ENCODE peak calls at places on chromosomes 13 and 19, in six cellular contexts. One of them, this sample, is unnamed.

GRCh38 chr19:16051254-16052025 is 24.9 kb upstream of the TPM4 start:
- DNase-seq in ELF-1: peak; percentile 37
- DNase-seq in SJSA1: no peak
- DNase-seq in iris pigment epithelial cell: peak; percentile 48
- DNase-seq in tibial nerve: no peak
- DNase-seq in caudate nucleus: no peak
- DNase-seq in this sample: no peak

GRCh38 chr19:39390759-39391592 is at the start of the genes MED29 and PAF1:
- DNase-seq in ELF-1: peak; percentile 100
- DNase-seq in SJSA1: peak; percentile 99
- DNase-seq in iris pigment epithelial cell: peak; percentile 99
- DNase-seq in tibial nerve: peak; percentile 99
- DNase-seq in caudate nucleus: peak; percentile 94
- DNase-seq in this sample: peak; percentile 99

GRCh38 chr13:36436811-36437210 is 4.5 kb downstream of the CCNA1 start:
- DNase-seq in ELF-1: no peak
- DNase-seq in SJSA1: no peak
- DNase-seq in iris pigment epithelial cell: no peak
- DNase-seq in tibial nerve: no peak
- DNase-seq in caudate nucleus: no peak
- DNase-seq in this sample: no peak

GRCh38 chr19:21084343-21084742 is 2.3 kb downstream of the ZNF714 start:
- DNase-seq in ELF-1: no peak
- DNase-seq in SJSA1: no peak
- DNase-seq in iris pigment epithelial cell: peak; percentile 78
- DNase-seq in tibial nerve: no peak
- DNase-seq in caudate nucleus: no peak
- DNase-seq in this sample: no peak

GRCh38 chr13:39779337-39780270 is 124.1 kb downstream of the COG6 start:
- DNase-seq in ELF-1: no peak
- DNase-seq in SJSA1: peak; percentile 52
- DNase-seq in iris pigment epithelial cell: peak; percentile 79
- DNase-seq in tibial nerve: peak; percentile 21
- DNase-seq in caudate nucleus: no peak
- DNase-seq in this sample: peak; percentile 78

GRCh38 chr19:45716314-45717130 is 14.2 kb downstream of the FBXO46 start:
- DNase-seq in ELF-1: peak; percentile 51
- DNase-seq in SJSA1: no peak
- DNase-seq in iris pigment epithelial cell: no peak
- DNase-seq in tibial nerve: peak; percentile 35
- DNase-seq in caudate nucleus: peak; percentile 39
- DNase-seq in this sample: peak; percentile 22

GRCh38 chr13:19955873-19956559 is 2.5 kb upstream of the ZMYM2 start:
- DNase-seq in ELF-1: no peak
- DNase-seq in SJSA1: no peak
- DNase-seq in iris pigment epithelial cell: no peak
- DNase-seq in tibial nerve: no peak
- DNase-seq in caudate nucleus: no peak
- DNase-seq in this sample: no peak

GRCh38 chr19:44585371-44586141 is 27.8 kb upstream of the IGSF23 start:
- DNase-seq in ELF-1: no peak
- DNase-seq in SJSA1: no peak
- DNase-seq in iris pigment epithelial cell: peak; percentile 46
- DNase-seq in tibial nerve: no peak
- DNase-seq in caudate nucleus: no peak
- DNase-seq in this sample: peak; percentile 37

GRCh38 chr13:101673360-101674105 is 221.1 kb downstream of the ITGBL1 start:
- DNase-seq in ELF-1: no peak
- DNase-seq in SJSA1: no peak
- DNase-seq in iris pigment epithelial cell: peak; percentile 46
- DNase-seq in tibial nerve: no peak
- DNase-seq in caudate nucleus: no peak
- DNase-seq in this sample: no peak

GRCh38 chr13:44816701-44817684 is 172.3 kb downstream of the NUFIP1 start:
- DNase-seq in ELF-1: peak; percentile 32
- DNase-seq in SJSA1: no peak
- DNase-seq in iris pigment epithelial cell: peak; percentile 57
- DNase-seq in tibial nerve: no peak
- DNase-seq in caudate nucleus: no peak
- DNase-seq in this sample: no peak

GRCh38 chr13:28609381-28609780 is 49.5 kb upstream of the POMP start:
- DNase-seq in ELF-1: no peak
- DNase-seq in SJSA1: no peak
- DNase-seq in iris pigment epithelial cell: no peak
- DNase-seq in tibial nerve: no peak
- DNase-seq in caudate nucleus: no peak
- DNase-seq in this sample: no peak

GRCh38 chr19:12937243-12938053 is 961 bp upstream of the CALR start:
- DNase-seq in ELF-1: peak; percentile 49
- DNase-seq in SJSA1: peak; percentile 65
- DNase-seq in iris pigment epithelial cell: no peak
- DNase-seq in tibial nerve: peak; percentile 59
- DNase-seq in caudate nucleus: no peak
- DNase-seq in this sample: no peak

GRCh38 chr19:16380943-16381755 is 56.5 kb downstream of the KLF2 start:
- DNase-seq in ELF-1: no peak
- DNase-seq in SJSA1: no peak
- DNase-seq in iris pigment epithelial cell: no peak
- DNase-seq in tibial nerve: no peak
- DNase-seq in caudate nucleus: no peak
- DNase-seq in this sample: no peak

GRCh38 chr13:112042496-112042895 is 24.5 kb upstream of the SOX1 start:
- DNase-seq in ELF-1: no peak
- DNase-seq in SJSA1: no peak
- DNase-seq in iris pigment epithelial cell: no peak
- DNase-seq in tibial nerve: no peak
- DNase-seq in caudate nucleus: no peak
- DNase-seq in this sample: no peak

GRCh38 chr13:59501004-59501403 is 662.7 kb downstream of the DIAPH3 start:
- DNase-seq in ELF-1: no peak
- DNase-seq in SJSA1: no peak
- DNase-seq in iris pigment epithelial cell: no peak
- DNase-seq in tibial nerve: no peak
- DNase-seq in caudate nucleus: no peak
- DNase-seq in this sample: no peak

GRCh38 chr13:73717632-73718031 is 416.6 kb downstream of the KLF12 start:
- DNase-seq in ELF-1: no peak
- DNase-seq in SJSA1: no peak
- DNase-seq in iris pigment epithelial cell: peak; percentile 80
- DNase-seq in tibial nerve: no peak
- DNase-seq in caudate nucleus: no peak
- DNase-seq in this sample: peak; percentile 11

GRCh38 chr13:104034891-104035290 is 968.7 kb upstream of the SLC10A2 start:
- DNase-seq in ELF-1: no peak
- DNase-seq in SJSA1: no peak
- DNase-seq in iris pigment epithelial cell: no peak
- DNase-seq in tibial nerve: no peak
- DNase-seq in caudate nucleus: no peak
- DNase-seq in this sample: no peak

GRCh38 chr19:46953955-46954501 is 65.6 kb upstream of the NPAS1 start:
- DNase-seq in ELF-1: no peak
- DNase-seq in SJSA1: no peak
- DNase-seq in iris pigment epithelial cell: no peak
- DNase-seq in tibial nerve: no peak
- DNase-seq in caudate nucleus: no peak
- DNase-seq in this sample: no peak

GRCh38 chr19:10286803-10287737 is at the start of gene ICAM4:
- DNase-seq in ELF-1: peak; percentile 53
- DNase-seq in SJSA1: no peak
- DNase-seq in iris pigment epithelial cell: peak; percentile 70
- DNase-seq in tibial nerve: no peak
- DNase-seq in caudate nucleus: no peak
- DNase-seq in this sample: no peak

GRCh38 chr19:17765069-17765618 is 13.9 kb downstream of the FCHO1 start:
- DNase-seq in ELF-1: peak; percentile 66
- DNase-seq in SJSA1: no peak
- DNase-seq in iris pigment epithelial cell: no peak
- DNase-seq in tibial nerve: peak; percentile 38
- DNase-seq in caudate nucleus: no peak
- DNase-seq in this sample: peak; percentile 33

GRCh38 chr19:28468701-28469459 is 744.1 kb downstream of the UQCRFS1 start:
- DNase-seq in ELF-1: no peak
- DNase-seq in SJSA1: peak; percentile 60
- DNase-seq in iris pigment epithelial cell: no peak
- DNase-seq in tibial nerve: no peak
- DNase-seq in caudate nucleus: no peak
- DNase-seq in this sample: no peak

GRCh38 chr19:18418034-18418724 is 1.0 kb upstream of the SSBP4 start:
- DNase-seq in ELF-1: peak; percentile 37
- DNase-seq in SJSA1: no peak
- DNase-seq in iris pigment epithelial cell: no peak
- DNase-seq in tibial nerve: no peak
- DNase-seq in caudate nucleus: no peak
- DNase-seq in this sample: no peak

GRCh38 chr13:106865706-106866288 is 297.9 kb upstream of the ARGLU1 start:
- DNase-seq in ELF-1: no peak
- DNase-seq in SJSA1: no peak
- DNase-seq in iris pigment epithelial cell: no peak
- DNase-seq in tibial nerve: no peak
- DNase-seq in caudate nucleus: no peak
- DNase-seq in this sample: peak; percentile 27

GRCh38 chr19:32363175-32363574 is 17.8 kb downstream of the ZNF507 start:
- DNase-seq in ELF-1: no peak
- DNase-seq in SJSA1: no peak
- DNase-seq in iris pigment epithelial cell: peak; percentile 74
- DNase-seq in tibial nerve: no peak
- DNase-seq in caudate nucleus: no peak
- DNase-seq in this sample: no peak

GRCh38 chr13:113002206-113002821 is 33.3 kb downstream of the MCF2L start:
- DNase-seq in ELF-1: peak; percentile 82
- DNase-seq in SJSA1: no peak
- DNase-seq in iris pigment epithelial cell: no peak
- DNase-seq in tibial nerve: no peak
- DNase-seq in caudate nucleus: no peak
- DNase-seq in this sample: no peak

GRCh38 chr19:10238172-10238783 is 7.1 kb upstream of the S1PR2 start:
- DNase-seq in ELF-1: no peak
- DNase-seq in SJSA1: no peak
- DNase-seq in iris pigment epithelial cell: peak; percentile 23
- DNase-seq in tibial nerve: no peak
- DNase-seq in caudate nucleus: no peak
- DNase-seq in this sample: no peak

GRCh38 chr19:19238126-19238894 is 26.6 kb downstream of the NCAN start:
- DNase-seq in ELF-1: no peak
- DNase-seq in SJSA1: no peak
- DNase-seq in iris pigment epithelial cell: no peak
- DNase-seq in tibial nerve: no peak
- DNase-seq in caudate nucleus: no peak
- DNase-seq in this sample: no peak

GRCh38 chr19:16882146-16882545 is 6.7 kb upstream of the F2RL3 start:
- DNase-seq in ELF-1: no peak
- DNase-seq in SJSA1: no peak
- DNase-seq in iris pigment epithelial cell: no peak
- DNase-seq in tibial nerve: no peak
- DNase-seq in caudate nucleus: no peak
- DNase-seq in this sample: no peak

GRCh38 chr19:35797663-35798062 is 15.0 kb downstream of the PRODH2 start:
- DNase-seq in ELF-1: no peak
- DNase-seq in SJSA1: peak; percentile 41
- DNase-seq in iris pigment epithelial cell: no peak
- DNase-seq in tibial nerve: no peak
- DNase-seq in caudate nucleus: peak; percentile 14
- DNase-seq in this sample: no peak

GRCh38 chr13:94716016-94716415 is 3.7 kb upstream of the SOX21 start:
- DNase-seq in ELF-1: no peak
- DNase-seq in SJSA1: no peak
- DNase-seq in iris pigment epithelial cell: no peak
- DNase-seq in tibial nerve: no peak
- DNase-seq in caudate nucleus: no peak
- DNase-seq in this sample: peak; percentile 21